ENCODE peak calls at places on chromosomes 11 and 22, in four cellular contexts. R, T, D and F are unnamed samples.

GRCh38 chr11:116499396-116500001 is 273.3 kb downstream of the BUD13 start:
- DNase-seq in R (peak; percentile 43), D (peak; percentile 55), T (peak; percentile 63), F (peak; percentile 65)

GRCh38 chr11:123800041-123800440 is 6.1 kb downstream of the OR6M1 start:
- DNase-seq in T (no peak), R (no peak), D (no peak), F (no peak)

GRCh38 chr11:75245356-75246005 is 4.9 kb downstream of the TPBGL start:
- DNase-seq in R (no peak), D (no peak), T (no peak), F (no peak)

GRCh38 chr11:69215784-69216415 is 60.2 kb downstream of the SMIM38 start:
- DNase-seq in D (no peak), T (no peak), R (no peak), F (no peak)

GRCh38 chr11:112481893-112482292 is 221.2 kb upstream of the PLET1 start:
- DNase-seq in T (no peak), R (peak; percentile 12), D (no peak), F (no peak)

GRCh38 chr11:117703209-117703608 is 93.8 kb downstream of the DSCAML1 start:
- DNase-seq in D (peak; percentile 45), R (no peak), T (no peak), F (no peak)

GRCh38 chr11:37948258-37948657 is 1350.2 kb upstream of the RAG2 start:
- DNase-seq in D (no peak), T (no peak), R (no peak), F (no peak)

GRCh38 chr11:123061403-123062157 is at the start of gene HSPA8:
- DNase-seq in T (no peak), R (no peak), D (peak; percentile 61), F (peak; percentile 64)

GRCh38 chr22:41732096-41732772 is 32.9 kb downstream of the MEI1 start:
- DNase-seq in D (no peak), R (no peak), T (no peak), F (no peak)

GRCh38 chr22:36925388-36926290 is 12.2 kb downstream of the CSF2RB start:
- DNase-seq in T (no peak), R (no peak), D (no peak), F (no peak)